ENCODE peak calls at places on chromosomes 16 and 17, in four cellular contexts. J, E, O and U are unnamed samples.

GRCh38 chr17:41521574-41522261 is 3.0 kb upstream of the KRT15 start:
- DNase-seq in E (no peak), O (no peak), J (peak), U (no peak)

GRCh38 chr16:53775106-53775820 is 71.3 kb downstream of the FTO start:
- DNase-seq in J (no peak), E (no peak), O (no peak), U (no peak)

GRCh38 chr17:28745052-28745776 is 1.4 kb downstream of the TRAF4 start:
- DNase-seq in J (no peak), E (peak), O (no peak), U (no peak)

GRCh38 chr16:9050102-9050830 is 41.2 kb upstream of the HAPSTR1 start:
- DNase-seq in E (no peak), J (peak), O (no peak), U (no peak)

GRCh38 chr16:10824111-10824893 is 5.7 kb upstream of the TVP23A start:
- DNase-seq in O (no peak), E (no peak), J (no peak), U (no peak)

GRCh38 chr17:34222732-34223486 is 32.2 kb upstream of the CCL2 start:
- DNase-seq in J (no peak), O (no peak), E (no peak), U (no peak)

GRCh38 chr17:28597606-28598383 is 1.0 kb downstream of the SPAG5 start:
- DNase-seq in J (no peak), O (no peak), E (no peak), U (no peak)

GRCh38 chr17:20992416-20992815 is 50.4 kb downstream of the USP22 start:
- DNase-seq in E (no peak), O (no peak), J (no peak), U (no peak)

GRCh38 chr16:85583491-85584181 is 29.5 kb upstream of the GSE1 start:
- DNase-seq in O (no peak), J (no peak), E (no peak), U (no peak)

GRCh38 chr17:78381601-78382168 is 3.2 kb downstream of the PGS1 start:
- DNase-seq in O (no peak), J (no peak), E (no peak), U (no peak)

GRCh38 chr17:72123496-72123963 is 2.7 kb downstream of the SOX9 start:
- DNase-seq in E (no peak), J (no peak), O (no peak), U (no peak)

GRCh38 chr17:55577011-55577586 is 65.8 kb upstream of the SMIM36 start:
- DNase-seq in E (peak), O (no peak), J (peak), U (no peak)

GRCh38 chr17:59498421-59499307 is 66.7 kb upstream of the DHX40 start:
- DNase-seq in O (no peak), E (no peak), J (no peak), U (no peak)

GRCh38 chr16:50509521-50510341 is 38.5 kb upstream of the NKD1 start:
- DNase-seq in J (no peak), E (peak), O (peak), U (no peak)